ENCODE peak calls at places on chromosomes 2 and 18, in nine cellular contexts. P, T, H, R, A, Z, J, G and E are unnamed samples.

GRCh38 chr18:48061781-48062570 is 131.5 kb upstream of the SMAD2 start:
- DNase-seq in P (no peak), T (no peak), H (no peak), R (no peak), A (no peak), Z (no peak), J (no peak), G (no peak), E (no peak)

GRCh38 chr2:217948897-217949296 is 53.9 kb downstream of the TNS1 start:
- DNase-seq in P (no peak), T (no peak), H (no peak), R (no peak), A (no peak), Z (no peak), J (no peak), G (no peak), E (no peak)

GRCh38 chr18:31738460-31739407 is 21.9 kb downstream of the SLC25A52 start:
- DNase-seq in P (no peak), T (no peak), H (no peak), R (no peak), A (no peak), Z (no peak), J (no peak), G (no peak), E (no peak)

GRCh38 chr2:109432421-109432820 is 181.3 kb downstream of the SEPTIN10 start:
- DNase-seq in P (no peak), T (no peak), H (no peak), R (no peak), A (no peak), Z (no peak), J (no peak), G (no peak), E (no peak)

GRCh38 chr2:215460682-215461081 is 24.8 kb upstream of the FN1 start:
- DNase-seq in P (no peak), T (no peak), H (no peak), R (peak; percentile 93), A (no peak), Z (no peak), J (peak; percentile 75), G (no peak), E (no peak)

GRCh38 chr2:145380436-145381017 is 860.6 kb upstream of the ZEB2 start:
- DNase-seq in P (no peak), T (no peak), H (no peak), R (peak; percentile 76), A (peak; percentile 13), Z (no peak), J (peak; percentile 52), G (no peak), E (no peak)

GRCh38 chr2:101556033-101556459 is 81.1 kb upstream of the RFX8 start:
- DNase-seq in P (no peak), T (no peak), H (no peak), R (no peak), A (no peak), Z (no peak), J (no peak), G (no peak), E (no peak)

GRCh38 chr2:149000168-149000938 is 38.1 kb upstream of the LYPD6B start:
- DNase-seq in P (no peak), T (no peak), H (no peak), R (peak; percentile 16), A (no peak), Z (no peak), J (peak; percentile 21), G (no peak), E (no peak)

GRCh38 chr2:191927319-191927867 is 80.5 kb upstream of the CAVIN2 start:
- DNase-seq in P (no peak), T (no peak), H (no peak), R (peak; percentile 34), A (no peak), Z (no peak), J (peak; percentile 63), G (no peak), E (no peak)

GRCh38 chr2:228507870-228508269 is 326.4 kb upstream of the SPHKAP start:
- DNase-seq in P (no peak), T (no peak), H (no peak), R (no peak), A (no peak), Z (no peak), J (no peak), G (no peak), E (no peak)

GRCh38 chr2:197992482-197993133 is 188.2 kb downstream of the PLCL1 start:
- DNase-seq in P (no peak), T (no peak), H (no peak), R (no peak), A (no peak), Z (no peak), J (no peak), G (no peak), E (no peak)

GRCh38 chr2:174484573-174484972 is 2.3 kb downstream of the GPR155 start:
- DNase-seq in P (no peak), T (no peak), H (no peak), R (no peak), A (no peak), Z (no peak), J (no peak), G (no peak), E (no peak)

GRCh38 chr2:28944535-28944934 is 36.6 kb upstream of the TOGARAM2 start:
- DNase-seq in P (no peak), T (no peak), H (no peak), R (no peak), A (no peak), Z (no peak), J (no peak), G (no peak), E (no peak)

GRCh38 chr2:218010116-218010837 is 7.5 kb upstream of the TNS1 start:
- DNase-seq in P (no peak), T (peak; percentile 83), H (peak; percentile 58), R (peak; percentile 33), A (peak; percentile 10), Z (no peak), J (no peak), G (no peak), E (peak; percentile 68)

GRCh38 chr2:205758051-205758450 is 75.8 kb downstream of the NRP2 start:
- DNase-seq in P (no peak), T (no peak), H (no peak), R (peak; percentile 72), A (peak; percentile 58), Z (no peak), J (peak; percentile 31), G (no peak), E (no peak)

GRCh38 chr2:13858626-13859025 is 773.9 kb upstream of the LRATD1 start:
- DNase-seq in P (no peak), T (no peak), H (no peak), R (no peak), A (no peak), Z (no peak), J (peak; percentile 65), G (no peak), E (no peak)

GRCh38 chr2:20595439-20596192 is 55.3 kb downstream of the HS1BP3 start:
- DNase-seq in P (no peak), T (no peak), H (peak; percentile 18), R (peak; percentile 48), A (no peak), Z (no peak), J (no peak), G (no peak), E (peak; percentile 17)

GRCh38 chr2:71064754-71065621 is 3.5 kb upstream of the NAGK start:
- DNase-seq in P (no peak), T (no peak), H (no peak), R (no peak), A (no peak), Z (no peak), J (no peak), G (no peak), E (no peak)

GRCh38 chr2:10688921-10689807 is 611 bp downstream of the NOL10 start:
- DNase-seq in P (no peak), T (peak; percentile 41), H (no peak), R (no peak), A (no peak), Z (no peak), J (no peak), G (no peak), E (peak; percentile 24)

GRCh38 chr18:39435209-39435608 is 1869.6 kb upstream of the CELF4 start:
- DNase-seq in P (no peak), T (no peak), H (no peak), R (no peak), A (no peak), Z (no peak), J (no peak), G (no peak), E (no peak)

GRCh38 chr2:45067859-45068642 is 58.8 kb upstream of the SIX2 start:
- DNase-seq in P (no peak), T (no peak), H (no peak), R (no peak), A (peak; percentile 93), Z (no peak), J (peak; percentile 50), G (no peak), E (no peak)